ENCODE peak calls at places on chromosomes 6 and 20, in nine cellular contexts. J is activated naive CD8-positive, alpha-beta T cell treated with anti-CD3 and anti-CD28 coated beads, Interleukin-2, amount 50 U/mL, for 24 hours; D is endothelial cell; S is ELF-1; K is NCI-H1105; O is NCI-H748 treated with DMSO at 0.1 percent for 48 hours; E is dermis blood vessel endothelial cell; V is naive thymus-derived CD8-positive, alpha-beta T cell; I is heart left ventricle. M is an unnamed sample.

GRCh38 chr6:118514689-118515088 is 33.4 kb upstream of the PLN start:
- DNase-seq in J (no peak), D (no peak), S (no peak), K (no peak), O (no peak), E (no peak), V (no peak), I (peak), M (no peak)

GRCh38 chr6:153193176-153193885 is 62.2 kb upstream of the RGS17 start:
- DNase-seq in J (no peak), D (no peak), S (no peak), K (no peak), O (no peak), E (no peak), V (no peak), I (no peak), M (no peak)

GRCh38 chr6:70709826-70710225 is 42.1 kb downstream of the SMAP1 start:
- DNase-seq in J (no peak), D (no peak), S (no peak), K (no peak), O (no peak), E (peak), V (no peak), I (no peak), M (no peak)

GRCh38 chr6:4008324-4009047 is 70.5 kb downstream of the FAM217A start:
- DNase-seq in J (no peak), D (no peak), S (no peak), K (peak), O (peak), E (peak), V (peak), I (no peak), M (peak)

GRCh38 chr6:29723666-29724588 is 693 bp downstream of the HLA-F start:
- DNase-seq in J (peak), D (peak), S (peak), K (no peak), O (no peak), E (peak), V (peak), I (peak), M (peak)

GRCh38 chr20:17948442-17948841 is 20.2 kb downstream of the SNX5 start:
- DNase-seq in J (no peak), D (no peak), S (no peak), K (no peak), O (no peak), E (no peak), V (no peak), I (no peak), M (no peak)

GRCh38 chr6:164079275-164079600 is 664.7 kb downstream of the QKI start:
- DNase-seq in J (no peak), D (no peak), S (no peak), K (no peak), O (no peak), E (no peak), V (no peak), I (no peak), M (no peak)

GRCh38 chr6:170111816-170112582 is 178.9 kb downstream of the DLL1 start:
- DNase-seq in J (no peak), D (no peak), S (peak), K (no peak), O (no peak), E (no peak), V (no peak), I (peak), M (no peak)

GRCh38 chr20:62307226-62308101 is 4.7 kb downstream of the ADRM1 start:
- DNase-seq in J (no peak), D (no peak), S (no peak), K (no peak), O (no peak), E (no peak), V (no peak), I (no peak), M (no peak)

GRCh38 chr6:11732036-11732545 is 46.5 kb downstream of the ADTRP start:
- DNase-seq in J (peak), D (no peak), S (no peak), K (no peak), O (no peak), E (peak), V (no peak), I (peak), M (no peak)

GRCh38 chr6:156992396-156992795 is 215.2 kb downstream of the ARID1B start:
- DNase-seq in J (no peak), D (no peak), S (peak), K (no peak), O (no peak), E (no peak), V (no peak), I (peak), M (no peak)

GRCh38 chr20:6298049-6298448 is 175.2 kb upstream of the FERMT1 start:
- DNase-seq in J (no peak), D (no peak), S (no peak), K (no peak), O (no peak), E (no peak), V (no peak), I (no peak), M (no peak)

GRCh38 chr6:34189806-34190503 is 44.1 kb upstream of the GRM4 start:
- DNase-seq in J (peak), D (no peak), S (no peak), K (no peak), O (no peak), E (no peak), V (peak), I (no peak), M (peak)

GRCh38 chr6:132830236-132830799 is 15.9 kb downstream of the RPS12 start:
- DNase-seq in J (no peak), D (no peak), S (no peak), K (peak), O (peak), E (peak), V (no peak), I (no peak), M (no peak)

GRCh38 chr6:89067796-89068195 is 12.8 kb upstream of the PNRC1 start:
- DNase-seq in J (no peak), D (no peak), S (no peak), K (no peak), O (no peak), E (no peak), V (no peak), I (no peak), M (no peak)

GRCh38 chr20:297098-297924 is at the start of gene ZCCHC3:
- DNase-seq in J (peak), D (peak), S (peak), K (peak), O (peak), E (peak), V (peak), I (peak), M (peak)

GRCh38 chr6:151240036-151240685 is 394 bp downstream of the AKAP12 start:
- DNase-seq in J (peak), D (peak), S (peak), K (peak), O (peak), E (peak), V (no peak), I (peak), M (no peak)

GRCh38 chr20:32842688-32843524 is 15.8 kb upstream of the EFCAB8 start:
- DNase-seq in J (no peak), D (no peak), S (no peak), K (no peak), O (no peak), E (no peak), V (no peak), I (no peak), M (no peak)

GRCh38 chr6:83853178-83853967 is at the start of gene RIPPLY2:
- DNase-seq in J (peak), D (peak), S (peak), K (peak), O (peak), E (peak), V (no peak), I (no peak), M (no peak)

GRCh38 chr20:62227591-62227976 is 7.5 kb upstream of the HRH3 start:
- DNase-seq in J (no peak), D (no peak), S (no peak), K (no peak), O (no peak), E (no peak), V (no peak), I (no peak), M (no peak)

GRCh38 chr6:117908246-117909107 is 1.4 kb downstream of the SLC35F1 start:
- DNase-seq in J (no peak), D (peak), S (peak), K (no peak), O (no peak), E (no peak), V (no peak), I (no peak), M (no peak)

GRCh38 chr6:89436226-89436625 is 3.3 kb downstream of the ANKRD6 start:
- DNase-seq in J (no peak), D (no peak), S (no peak), K (peak), O (peak), E (no peak), V (no peak), I (no peak), M (no peak)

GRCh38 chr20:9392892-9393857 is 121.2 kb upstream of the LAMP5 start:
- DNase-seq in J (no peak), D (peak), S (peak), K (peak), O (peak), E (peak), V (no peak), I (peak), M (no peak)

GRCh38 chr6:31139599-31139998 is 733 bp upstream of the PSORS1C2 start:
- DNase-seq in J (no peak), D (peak), S (peak), K (no peak), O (no peak), E (peak), V (no peak), I (no peak), M (no peak)

GRCh38 chr6:105991561-105992314 is 94.4 kb upstream of the PRDM1 start:
- DNase-seq in J (peak), D (no peak), S (peak), K (peak), O (peak), E (peak), V (no peak), I (no peak), M (peak)